ENCODE peak calls at places on chromosomes 2 and 18, in five cellular contexts. P, V, Z, S and U are unnamed samples.

GRCh38 chr2:130393318-130393910 is 37.6 kb downstream of the PTPN18 start:
- DNase-seq in Z (no peak), P (no peak), S (no peak), V (no peak), U (no peak)

GRCh38 chr2:72770879-72771461 is 54.9 kb downstream of the EXOC6B start:
- DNase-seq in P (peak; percentile 79), S (peak; percentile 61), V (no peak), Z (no peak), U (peak; percentile 26)

GRCh38 chr18:46886893-46887292 is 30.4 kb downstream of the PIAS2 start:
- DNase-seq in P (no peak), S (no peak), V (no peak), Z (no peak), U (no peak)

GRCh38 chr18:274313-274712 is 6.5 kb upstream of the THOC1 start:
- DNase-seq in Z (no peak), S (no peak), V (no peak), P (no peak), U (no peak)

GRCh38 chr2:41498791-41499190 is 549.0 kb upstream of the PKDCC start:
- DNase-seq in P (no peak), V (no peak), S (no peak), Z (no peak), U (no peak)

GRCh38 chr2:238525990-238526389 is 99.3 kb downstream of the ASB1 start:
- DNase-seq in P (no peak), V (no peak), S (no peak), Z (no peak), U (no peak)

GRCh38 chr18:12062974-12063373 is 30.7 kb upstream of the ANKRD62 start:
- DNase-seq in Z (no peak), P (no peak), S (no peak), V (no peak), U (no peak)

GRCh38 chr18:50183556-50183955 is 11.4 kb downstream of the MYO5B start:
- DNase-seq in P (peak; percentile 22), V (no peak), S (no peak), Z (no peak), U (no peak)

GRCh38 chr2:43070676-43071491 is 155.5 kb downstream of the ZFP36L2 start:
- DNase-seq in S (no peak), P (no peak), Z (no peak), V (no peak), U (no peak)

GRCh38 chr18:5463836-5464235 is 80.0 kb downstream of the EPB41L3 start:
- DNase-seq in P (no peak), Z (no peak), V (no peak), S (no peak), U (no peak)

GRCh38 chr2:27593240-27593639 is 10.4 kb downstream of the ZNF512 start:
- DNase-seq in P (no peak), V (no peak), Z (no peak), S (no peak), U (no peak)

GRCh38 chr18:48889115-48889941 is 61.4 kb downstream of the SMAD7 start:
- DNase-seq in P (no peak), S (no peak), V (no peak), Z (no peak), U (no peak)